ENCODE peak calls at places on chromosomes 3 and 15, in six cellular contexts. K is G401; S is posterior vena cava; A is ACHN; T is neural crest cell; B is activated CD4-positive, alpha-beta T cell treated with anti-CD3 and anti-CD28 coated beads, Interleukin-2, amount 10 ng/mL, durations not matched to agents 7 days and 5 days. I is an unnamed sample.
A peak's percentile ranks its signal among the peaks of the same experiment; 100 is the strongest.

GRCh38 chr3:99952306-99952705 is 134.6 kb downstream of the CMSS1 start:
- DNase-seq in K (no peak), S (no peak), A (peak; percentile 88), T (no peak), B (no peak), I (no peak)

GRCh38 chr3:185807455-185808068 is 17.3 kb downstream of the IGF2BP2 start:
- DNase-seq in K (no peak), S (no peak), A (peak; percentile 16), T (no peak), B (no peak), I (no peak)

GRCh38 chr3:172094621-172095557 is 55.5 kb downstream of the FNDC3B start:
- DNase-seq in K (no peak), S (no peak), A (no peak), T (no peak), B (peak; percentile 16), I (no peak)

GRCh38 chr3:56962200-56962599 is 98.3 kb upstream of the SPATA12 start:
- DNase-seq in K (no peak), S (no peak), A (no peak), T (no peak), B (no peak), I (no peak)

GRCh38 chr15:46900992-46901391 is 816.3 kb upstream of the SEMA6D start:
- DNase-seq in K (no peak), S (no peak), A (no peak), T (no peak), B (no peak), I (no peak)

GRCh38 chr3:142279965-142280590 is 54.7 kb upstream of the GK5 start:
- DNase-seq in K (peak; percentile 71), S (no peak), A (peak; percentile 69), T (peak; percentile 34), B (peak; percentile 64), I (peak; percentile 38)

GRCh38 chr3:38264307-38264706 is 1.3 kb upstream of the SLC22A13 start:
- DNase-seq in K (no peak), S (no peak), A (no peak), T (no peak), B (no peak), I (no peak)

GRCh38 chr3:190017575-190018288 is 103.0 kb downstream of the P3H2 start:
- DNase-seq in K (peak; percentile 29), S (no peak), A (peak; percentile 75), T (no peak), B (no peak), I (no peak)

GRCh38 chr15:72944565-72944964 is 107.7 kb upstream of the NEO1 start:
- DNase-seq in K (no peak), S (no peak), A (no peak), T (no peak), B (no peak), I (no peak)

GRCh38 chr3:136939489-136939888 is 18.3 kb upstream of the IL20RB start:
- DNase-seq in K (no peak), S (no peak), A (no peak), T (no peak), B (no peak), I (no peak)

GRCh38 chr15:28255965-28256364 is 66.0 kb downstream of the HERC2 start:
- DNase-seq in K (no peak), S (no peak), A (no peak), T (no peak), B (no peak), I (no peak)

GRCh38 chr3:140323561-140323960 is 354.3 kb upstream of the TRIM42 start:
- DNase-seq in K (no peak), S (no peak), A (no peak), T (no peak), B (no peak), I (no peak)

GRCh38 chr15:25408929-25409328 is 29.9 kb downstream of the UBE3A start:
- DNase-seq in K (no peak), S (no peak), A (no peak), T (no peak), B (no peak), I (no peak)

GRCh38 chr15:70451861-70452653 is 311.3 kb downstream of the UACA start:
- DNase-seq in K (no peak), S (no peak), A (no peak), T (no peak), B (peak; percentile 59), I (no peak)

GRCh38 chr15:84949845-84950569 is 31.6 kb upstream of the PDE8A start:
- DNase-seq in K (no peak), S (peak; percentile 29), A (no peak), T (no peak), B (no peak), I (no peak)

GRCh38 chr15:48440084-48440483 is 108.9 kb downstream of the DUT start:
- DNase-seq in K (no peak), S (peak; percentile 74), A (no peak), T (no peak), B (no peak), I (no peak)

GRCh38 chr15:85750807-85751730 is 43.7 kb downstream of the KLHL25 start:
- DNase-seq in K (no peak), S (peak; percentile 82), A (no peak), T (no peak), B (no peak), I (no peak)

GRCh38 chr3:133479895-133480669 is 80.2 kb downstream of the BFSP2 start:
- DNase-seq in K (peak; percentile 34), S (no peak), A (no peak), T (no peak), B (no peak), I (no peak)

GRCh38 chr15:74045636-74046274 is 36.6 kb downstream of the GOLGA6A start:
- DNase-seq in K (no peak), S (no peak), A (no peak), T (no peak), B (no peak), I (no peak)

GRCh38 chr3:152222327-152222726 is 46.4 kb upstream of the MBNL1 start:
- DNase-seq in K (no peak), S (no peak), A (no peak), T (no peak), B (no peak), I (no peak)

GRCh38 chr3:192917258-192917507 is 473 bp downstream of the MB21D2 start:
- DNase-seq in K (no peak), S (no peak), A (no peak), T (no peak), B (peak; percentile 25), I (no peak)

GRCh38 chr3:127074900-127075360 is 92.0 kb downstream of the PLXNA1 start:
- DNase-seq in K (no peak), S (peak; percentile 89), A (peak; percentile 88), T (no peak), B (no peak), I (no peak)

GRCh38 chr3:144031938-144032337 is 60.3 kb downstream of the DIPK2A start:
- DNase-seq in K (peak; percentile 93), S (peak; percentile 79), A (no peak), T (no peak), B (no peak), I (no peak)

GRCh38 chr3:142239421-142239820 is 14.0 kb upstream of the GK5 start:
- DNase-seq in K (no peak), S (no peak), A (no peak), T (no peak), B (no peak), I (no peak)

GRCh38 chr3:73661262-73661661 is 36.5 kb upstream of the PDZRN3 start:
- DNase-seq in K (no peak), S (no peak), A (no peak), T (no peak), B (no peak), I (no peak)